ENCODE peak calls at places on chromosome 11, in four cellular contexts. One of them, this sample, is unnamed.

GRCh38 chr11:64856382-64857227 is 12.2 kb upstream of the CDC42BPG start:
- DNase-seq in ELR: peak
- DNase-seq in H4: peak
- DNase-seq in H1: no peak
- DNase-seq in this sample: peak

GRCh38 chr11:33178443-33179154 is 17.3 kb upstream of the CSTF3 start:
- DNase-seq in H4: no peak
- DNase-seq in H1: no peak
- DNase-seq in ELR: no peak
- DNase-seq in this sample: peak

GRCh38 chr11:120336641-120337132 is 474 bp downstream of the ARHGEF12 start:
- DNase-seq in H1: peak
- DNase-seq in H4: no peak
- DNase-seq in ELR: peak
- DNase-seq in this sample: peak

GRCh38 chr11:85822814-85823213 is 11.9 kb upstream of the SYTL2 start:
- DNase-seq in H4: peak
- DNase-seq in H1: no peak
- DNase-seq in ELR: peak
- DNase-seq in this sample: peak

GRCh38 chr11:66851698-66852465 is 5.0 kb upstream of the LRFN4 start:
- DNase-seq in ELR: no peak
- DNase-seq in H4: no peak
- DNase-seq in H1: peak
- DNase-seq in this sample: peak

GRCh38 chr11:86570020-86570419 is 102.4 kb downstream of the ME3 start:
- DNase-seq in ELR: no peak
- DNase-seq in H1: no peak
- DNase-seq in H4: no peak
- DNase-seq in this sample: no peak

GRCh38 chr11:1217151-1217550 is 5.7 kb upstream of the MUC5B start:
- DNase-seq in H4: no peak
- DNase-seq in H1: peak
- DNase-seq in ELR: no peak
- DNase-seq in this sample: no peak

GRCh38 chr11:78365381-78365792 is 52.2 kb downstream of the GAB2 start:
- DNase-seq in H4: peak
- DNase-seq in H1: peak
- DNase-seq in ELR: peak
- DNase-seq in this sample: peak

GRCh38 chr11:120030411-120030810 is 107.5 kb downstream of the TRIM29 start:
- DNase-seq in H4: no peak
- DNase-seq in H1: peak
- DNase-seq in ELR: no peak
- DNase-seq in this sample: no peak

GRCh38 chr11:44775366-44776356 is 48.9 kb downstream of the TSPAN18 start:
- DNase-seq in H1: peak
- DNase-seq in H4: peak
- DNase-seq in ELR: peak
- DNase-seq in this sample: peak

GRCh38 chr11:106565326-106565725 is 452.9 kb downstream of the GUCY1A2 start:
- DNase-seq in H1: no peak
- DNase-seq in ELR: no peak
- DNase-seq in H4: no peak
- DNase-seq in this sample: no peak

GRCh38 chr11:3735827-3736226 is 61.5 kb downstream of the NUP98 start:
- DNase-seq in H1: no peak
- DNase-seq in H4: no peak
- DNase-seq in ELR: peak
- DNase-seq in this sample: peak